ENCODE peak calls at places on chromosomes 1 and 21, in five cellular contexts. C, O, Z, A and E are unnamed samples.

GRCh38 chr1:168609133-168609715 is 32.8 kb downstream of the XCL1 start:
- DNase-seq in C (no peak), O (peak), Z (no peak), A (no peak), E (peak)

GRCh38 chr1:222523852-222524251 is 24.1 kb downstream of the HHIPL2 start:
- DNase-seq in C (no peak), O (no peak), Z (no peak), A (no peak), E (no peak)

GRCh38 chr1:20123696-20124450 is 4.5 kb upstream of the PLA2G2D start:
- DNase-seq in C (peak), O (peak), Z (no peak), A (no peak), E (no peak)

GRCh38 chr1:78419309-78419708 is 71.5 kb upstream of the PTGFR start:
- DNase-seq in C (no peak), O (no peak), Z (no peak), A (no peak), E (no peak)

GRCh38 chr1:113648478-113648877 is 110.8 kb downstream of the PHTF1 start:
- DNase-seq in C (no peak), O (no peak), Z (no peak), A (no peak), E (no peak)

GRCh38 chr1:10431065-10431730 is 965 bp downstream of the CENPS start:
- DNase-seq in C (no peak), O (no peak), Z (peak), A (no peak), E (no peak)

GRCh38 chr1:230936475-230936874 is 42.2 kb downstream of the TTC13 start:
- DNase-seq in C (no peak), O (no peak), Z (no peak), A (no peak), E (no peak)

GRCh38 chr1:5493708-5494390 is 498.4 kb downstream of the NPHP4 start:
- DNase-seq in C (no peak), O (no peak), Z (no peak), A (no peak), E (peak)

GRCh38 chr1:14925336-14926136 is 228.0 kb upstream of the TMEM51 start:
- DNase-seq in C (no peak), O (no peak), Z (no peak), A (no peak), E (no peak)

GRCh38 chr1:3366181-3367051 is 88.0 kb upstream of the ARHGEF16 start:
- DNase-seq in C (no peak), O (peak), Z (peak), A (no peak), E (no peak)

GRCh38 chr1:240831922-240832321 is 220.0 kb upstream of the GREM2 start:
- DNase-seq in C (no peak), O (no peak), Z (no peak), A (peak), E (no peak)

GRCh38 chr1:3978928-3979325 is 78.9 kb upstream of the C1orf174 start:
- DNase-seq in C (no peak), O (no peak), Z (no peak), A (no peak), E (no peak)

GRCh38 chr1:60103186-60103585 is 29.6 kb upstream of the C1orf87 start:
- DNase-seq in C (no peak), O (no peak), Z (no peak), A (peak), E (no peak)

GRCh38 chr21:33924079-33924765 is 8.6 kb upstream of the ATP5PO start:
- DNase-seq in C (peak), O (peak), Z (peak), A (peak), E (peak)

GRCh38 chr1:198620951-198621824 is 17.7 kb upstream of the PTPRC start:
- DNase-seq in C (peak), O (peak), Z (no peak), A (no peak), E (no peak)

GRCh38 chr1:199447906-199448305 is 579.6 kb upstream of the NR5A2 start:
- DNase-seq in C (no peak), O (no peak), Z (no peak), A (no peak), E (no peak)

GRCh38 chr1:32272557-32273388 is 19.1 kb upstream of the HDAC1 start:
- DNase-seq in C (no peak), O (no peak), Z (no peak), A (no peak), E (no peak)

GRCh38 chr1:23615852-23616251 is 56.6 kb upstream of the ID3 start:
- DNase-seq in C (no peak), O (no peak), Z (no peak), A (no peak), E (no peak)

GRCh38 chr1:29505537-29506220 is 269.4 kb downstream of the PTPRU start:
- DNase-seq in C (no peak), O (peak), Z (no peak), A (no peak), E (no peak)

GRCh38 chr1:109089242-109090015 is 1.1 kb upstream of the TMEM167B start:
- DNase-seq in C (peak), O (peak), Z (no peak), A (peak), E (peak)

GRCh38 chr1:206004821-206005220 is 1.6 kb upstream of the RAB7B start:
- DNase-seq in C (peak), O (no peak), Z (no peak), A (no peak), E (no peak)

GRCh38 chr1:153386500-153386901 is 4.4 kb downstream of the S100A8 start:
- DNase-seq in C (peak), O (peak), Z (no peak), A (no peak), E (peak)

GRCh38 chr1:17236779-17237601 is 11.9 kb upstream of the PADI3 start:
- DNase-seq in C (peak), O (peak), Z (peak), A (peak), E (peak)

GRCh38 chr1:200968469-200969410 is 54.8 kb downstream of the KIF21B start:
- DNase-seq in C (no peak), O (peak), Z (no peak), A (no peak), E (no peak)

GRCh38 chr1:16151200-16151708 is 4.6 kb downstream of the EPHA2 start:
- DNase-seq in C (peak), O (no peak), Z (peak), A (peak), E (no peak)

GRCh38 chr21:28663111-28663693 is 329.5 kb downstream of the LTN1 start:
- DNase-seq in C (no peak), O (no peak), Z (no peak), A (no peak), E (no peak)